ENCODE peak calls at places on chromosomes 4 and X, in nine cellular contexts. C is fibroblast of the aortic adventitia, G is endothelial cell, A is lower lobe of right lung, H is kidney epithelial cell, F is HCT116, E is choroid plexus epithelial cell, T is IMR-90, X is foreskin fibroblast. Q is an unnamed sample.

GRCh38 chr4:156596026-156596425 is 375.6 kb downstream of the PDGFC start:
- DNase-seq in E (peak; percentile 76), G (no peak), A (no peak), F (no peak), C (peak; percentile 60), X (no peak), T (peak; percentile 45), H (no peak), Q (no peak)

GRCh38 chr4:142386450-142386849 is 459.7 kb downstream of the INPP4B start:
- DNase-seq in G (no peak), X (no peak), T (no peak), F (no peak), E (no peak), A (no peak), H (no peak), C (no peak), Q (no peak)

GRCh38 chrX:129825746-129826505 is 17.8 kb downstream of the ZDHHC9 start:
- DNase-seq in T (no peak), E (no peak), H (no peak), A (no peak), X (no peak), C (no peak), F (no peak), G (no peak), Q (no peak)

GRCh38 chr4:120842046-120842445 is 80.5 kb downstream of the PRDM5 start:
- DNase-seq in C (peak; percentile 64), X (peak; percentile 62), F (no peak), A (no peak), T (peak; percentile 77), G (no peak), H (no peak), E (peak; percentile 86), Q (peak; percentile 72)

GRCh38 chr4:55865228-55865806 is 11.9 kb downstream of the EXOC1 start:
- DNase-seq in T (peak; percentile 71), C (peak; percentile 64), X (peak; percentile 42), G (no peak), A (no peak), H (no peak), F (no peak), E (peak; percentile 73), Q (peak; percentile 46)

GRCh38 chrX:29257516-29257915 is 670.3 kb downstream of the IL1RAPL1 start:
- DNase-seq in E (peak; percentile 66), F (no peak), G (no peak), A (no peak), C (peak; percentile 79), H (no peak), X (no peak), T (peak; percentile 60), Q (no peak)

GRCh38 chrX:40156472-40157227 is 58.9 kb upstream of the BCOR start:
- DNase-seq in A (no peak), F (no peak), X (no peak), T (no peak), E (no peak), H (no peak), G (no peak), C (no peak), Q (no peak)

GRCh38 chr4:26020896-26021295 is 106.9 kb downstream of the SMIM20 start:
- DNase-seq in F (no peak), H (no peak), G (no peak), C (peak; percentile 82), E (peak; percentile 85), A (no peak), T (peak; percentile 67), X (peak; percentile 83), Q (peak; percentile 41)

GRCh38 chr4:146522862-146523205 is 1.1 kb upstream of the SLC10A7 start:
- DNase-seq in A (no peak), X (no peak), G (no peak), H (no peak), T (peak; percentile 4), E (peak; percentile 14), C (no peak), F (no peak), Q (no peak)

GRCh38 chrX:24148535-24149345 is 789 bp upstream of the ZFX start:
- DNase-seq in G (no peak), T (peak; percentile 61), H (no peak), X (no peak), C (peak; percentile 77), A (peak; percentile 49), E (peak; percentile 64), F (no peak), Q (peak; percentile 51)

GRCh38 chrX:131704136-131704695 is 160.3 kb downstream of the OR13H1 start:
- DNase-seq in T (peak; percentile 85), E (no peak), G (no peak), F (no peak), C (peak; percentile 96), H (peak; percentile 29), X (no peak), A (no peak), Q (peak; percentile 18)

GRCh38 chrX:49995795-49996455 is 73.5 kb downstream of the CLCN5 start:
- DNase-seq in C (no peak), G (no peak), E (no peak), X (no peak), T (no peak), H (no peak), F (no peak), A (no peak), Q (peak; percentile 3)

GRCh38 chr4:141486375-141486997 is 149.9 kb upstream of the IL15 start:
- DNase-seq in F (no peak), E (peak; percentile 56), G (no peak), C (peak; percentile 69), A (no peak), H (no peak), T (peak; percentile 90), X (peak; percentile 70), Q (peak; percentile 84)

DNA sequence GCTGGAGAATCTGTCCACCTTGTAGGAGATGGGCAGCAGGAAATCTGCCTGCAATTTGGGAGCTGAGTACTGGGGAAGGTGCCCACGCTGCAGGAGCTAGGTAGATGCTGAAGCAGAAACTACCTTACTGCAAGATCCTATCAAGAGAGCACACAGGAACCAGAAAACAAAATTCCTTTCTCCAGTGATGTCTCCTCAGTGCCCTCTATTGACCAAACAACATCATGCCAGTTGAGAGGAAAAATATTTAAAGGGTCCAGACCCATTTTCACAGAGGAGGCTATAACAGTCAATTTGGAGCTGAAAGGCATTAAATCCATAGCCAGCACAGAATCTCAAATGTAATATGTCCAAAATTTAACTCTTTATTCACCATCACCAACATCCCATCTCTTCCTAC is 406.8 kb downstream of the SLITRK2 start:
- DNase-seq in H (no peak), C (no peak), F (no peak), E (no peak), G (no peak), T (no peak), A (no peak), X (no peak), Q (no peak)
- TF ChIP-seq CTCF in H (no peak), C (no peak), F (no peak), E (no peak), G (no peak), T (peak; percentile 11), A (no peak), X (no peak), Q (no peak)

DNA sequence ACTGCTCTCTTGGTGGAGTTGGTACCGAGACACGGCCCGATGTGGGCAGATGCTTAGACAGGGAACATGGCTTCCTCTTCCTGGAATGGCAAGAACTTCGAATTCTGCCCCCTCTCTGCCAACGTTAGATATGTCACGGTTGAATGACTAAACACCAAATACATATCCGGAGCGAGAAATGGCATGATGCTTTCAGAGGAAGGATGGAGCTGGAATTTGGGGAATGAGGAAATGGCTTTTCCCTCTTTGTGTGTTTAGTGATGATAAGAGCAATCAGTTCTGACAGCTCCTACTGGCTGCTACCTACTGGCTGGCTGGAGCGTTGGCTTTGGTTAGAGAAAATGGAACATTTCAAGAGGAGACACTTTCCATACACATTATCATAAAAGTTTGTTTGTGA is 140.0 kb downstream of the DHRSX start:
- DNase-seq in H (no peak), A (no peak), F (no peak), E (peak; percentile 15), G (peak; percentile 23), C (peak; percentile 31), X (no peak), T (no peak), Q (no peak)
- TF ChIP-seq CTCF in H (no peak), A (no peak), F (no peak), E (peak; percentile 11), G (no peak), C (no peak), X (no peak), T (no peak), Q (peak; percentile 12)

GRCh38 chr4:16643852-16644251 is 254.6 kb downstream of the LDB2 start:
- DNase-seq in X (no peak), A (no peak), T (no peak), G (no peak), C (no peak), E (no peak), F (no peak), H (no peak), Q (no peak)

GRCh38 chr4:16641971-16642370 is 256.5 kb downstream of the LDB2 start:
- DNase-seq in X (no peak), T (peak; percentile 78), F (no peak), G (no peak), C (peak; percentile 86), A (no peak), E (peak; percentile 39), H (no peak), Q (peak; percentile 33)

GRCh38 chr4:16636911-16637630 is 261.4 kb downstream of the LDB2 start:
- DNase-seq in A (no peak), T (no peak), H (no peak), F (no peak), C (peak; percentile 16), E (no peak), G (no peak), X (peak; percentile 14), Q (no peak)

GRCh38 chr4:16646459-16646858 is 252.0 kb downstream of the LDB2 start:
- DNase-seq in F (no peak), H (no peak), E (no peak), C (no peak), X (no peak), G (no peak), A (no peak), T (no peak), Q (no peak)

GRCh38 chr4:16642897-16643296 is 255.5 kb downstream of the LDB2 start:
- DNase-seq in T (no peak), X (no peak), H (no peak), E (peak; percentile 30), C (peak; percentile 36), F (no peak), A (no peak), G (no peak), Q (no peak)
- TF ChIP-seq CTCF in T (peak; percentile 26), X (no peak), H (no peak), E (peak; percentile 23), C (peak; percentile 6), F (no peak), A (no peak), G (no peak), Q (peak; percentile 24)

DNA sequence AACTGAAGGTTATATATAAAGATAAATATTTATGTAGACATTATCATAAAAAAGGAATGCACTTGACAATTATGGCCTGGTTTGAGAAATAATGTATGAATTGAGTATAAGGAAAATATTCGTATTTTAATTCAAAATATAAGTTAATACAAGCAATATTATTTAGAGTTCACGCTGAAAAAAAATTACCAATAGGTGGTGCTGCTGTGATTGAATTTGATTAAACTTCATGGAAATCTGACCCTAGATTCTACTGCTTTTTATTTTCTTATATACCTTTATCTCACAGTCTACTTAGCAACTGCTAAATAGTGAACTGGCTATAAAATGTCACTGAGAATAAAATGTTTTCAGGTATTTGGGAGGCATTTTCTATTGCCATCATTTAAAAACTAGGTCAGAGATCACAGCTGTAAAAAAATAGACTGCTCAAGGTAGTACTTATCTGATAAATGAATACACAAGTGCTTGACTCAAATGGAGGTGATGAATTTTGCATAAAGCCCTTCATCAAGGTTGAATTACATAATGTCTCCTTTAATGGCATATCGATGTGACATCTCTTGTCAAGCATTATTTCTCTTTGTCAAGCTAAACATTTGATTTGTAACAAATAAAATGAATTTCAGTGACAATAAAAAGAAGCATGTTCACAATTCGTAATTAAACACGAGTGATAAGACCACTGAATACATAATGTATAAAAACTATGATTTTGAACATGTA is 1638.8 kb upstream of the PCDH7 start:
- DNase-seq in A (no peak), C (peak; percentile 14), T (peak; percentile 28), G (no peak), X (no peak), E (peak; percentile 17), F (peak; percentile 22), H (no peak), Q (peak; percentile 21)
- TF ChIP-seq CTCF in A (no peak), C (no peak), T (peak; percentile 46), G (peak; percentile 48), X (peak; percentile 11), E (peak; percentile 23), F (peak; percentile 52), H (no peak), Q (peak; percentile 83)